ENCODE peak calls at places on chromosomes 11 and 22, in ten cellular contexts. O is tibial artery, D is GM23338, S is cardiac fibroblast, G is choroid plexus epithelial cell, F is stomach, K is cardiac muscle cell, R is lung, L is PC-3, W is psoas muscle. B is an unnamed sample.

GRCh38 chr11:102655547-102655946 is 30.4 kb upstream of the MMP20 start:
- DNase-seq in G (no peak), K (no peak), S (no peak), D (no peak), L (no peak), F (no peak), O (no peak), R (no peak), W (no peak), B (no peak)

GRCh38 chr11:125062931-125063428 is at the start of gene SLC37A2:
- DNase-seq in F (peak), R (peak), D (peak), G (peak), W (peak), O (peak), L (peak), S (peak), K (peak), B (peak)

GRCh38 chr22:29026579-29026978 is 35.1 kb downstream of the C22orf31 start:
- DNase-seq in K (no peak), F (no peak), G (no peak), O (no peak), R (no peak), L (no peak), S (no peak), W (no peak), D (no peak), B (no peak)

GRCh38 chr11:131977854-131978253 is 607.4 kb downstream of the NTM start:
- DNase-seq in L (peak), D (peak), K (peak), W (no peak), S (peak), F (no peak), R (no peak), G (peak), O (no peak), B (peak)

GRCh38 chr11:15837901-15838489 is 518.4 kb downstream of the SOX6 start:
- DNase-seq in L (no peak), D (no peak), R (peak), O (no peak), G (no peak), K (no peak), W (no peak), F (no peak), S (no peak), B (no peak)

GRCh38 chr11:58957922-58958321 is 18.6 kb downstream of the GLYATL1 start:
- DNase-seq in D (no peak), R (no peak), K (no peak), F (no peak), G (no peak), S (no peak), L (no peak), O (no peak), W (no peak), B (no peak)

GRCh38 chr11:120543816-120544215 is 32.3 kb downstream of the GRIK4 start:
- DNase-seq in K (no peak), R (no peak), F (no peak), L (no peak), O (no peak), S (no peak), G (no peak), W (no peak), D (no peak), B (no peak)

GRCh38 chr22:42214625-42215415 is 55.6 kb downstream of the TCF20 start:
- DNase-seq in R (no peak), O (no peak), L (no peak), G (peak), F (no peak), K (no peak), W (peak), D (no peak), S (no peak), B (no peak)

GRCh38 chr11:33257160-33257896 is at the start of gene HIPK3:
- DNase-seq in R (peak), D (peak), F (peak), O (peak), K (peak), W (peak), L (peak), S (peak), G (peak), B (peak)

GRCh38 chr11:80970016-80970516 is 1529.2 kb upstream of the TENM4 start:
- DNase-seq in R (no peak), D (no peak), L (no peak), W (no peak), O (no peak), S (peak), F (no peak), K (no peak), G (no peak), B (no peak)

GRCh38 chr11:75574698-75575265 is 12.7 kb downstream of the SERPINH1 start:
- DNase-seq in S (no peak), D (no peak), O (no peak), G (no peak), K (no peak), F (no peak), L (no peak), W (no peak), R (no peak), B (no peak)

GRCh38 chr11:18012314-18012905 is 437 bp downstream of the SERGEF start:
- DNase-seq in W (peak), R (peak), D (peak), O (peak), S (peak), G (peak), F (peak), K (peak), L (peak), B (peak)

GRCh38 chr22:38299001-38299651 is 18.1 kb downstream of the CSNK1E start:
- DNase-seq in O (no peak), F (no peak), K (no peak), L (peak), S (no peak), D (no peak), G (no peak), W (no peak), R (no peak), B (peak)

GRCh38 chr22:46071451-46072029 is 78.8 kb upstream of the PPARA start:
- DNase-seq in K (peak), O (peak), G (peak), F (peak), R (peak), S (peak), D (peak), L (peak), W (peak), B (peak)

GRCh38 chr11:78920329-78920728 is 345.7 kb upstream of the NARS2 start:
- DNase-seq in G (no peak), S (no peak), W (no peak), O (no peak), R (no peak), L (no peak), K (no peak), D (no peak), F (no peak), B (no peak)

GRCh38 chr11:114090225-114090624 is 30.7 kb downstream of the ZBTB16 start:
- DNase-seq in G (no peak), K (no peak), R (no peak), D (no peak), F (no peak), S (no peak), L (no peak), O (no peak), W (no peak), B (no peak)

GRCh38 chr11:114178656-114179055 is 117.5 kb upstream of the NNMT start:
- DNase-seq in K (no peak), O (no peak), G (no peak), F (no peak), S (no peak), L (no peak), D (no peak), R (no peak), W (no peak), B (no peak)

GRCh38 chr11:70343631-70344030 is 54.7 kb upstream of the CTTN start:
- DNase-seq in D (no peak), K (no peak), G (no peak), W (no peak), R (no peak), F (no peak), O (no peak), S (no peak), L (no peak), B (no peak)

GRCh38 chr11:121657191-121657590 is 204.4 kb upstream of the SORL1-AS1 start:
- DNase-seq in F (no peak), D (no peak), K (no peak), O (no peak), G (no peak), L (no peak), R (no peak), S (no peak), W (no peak), B (no peak)

GRCh38 chr22:44353063-44353440 is 40.3 kb upstream of the SHISAL1 start:
- DNase-seq in S (no peak), W (peak), F (no peak), L (no peak), D (no peak), K (no peak), R (no peak), G (no peak), O (no peak), B (no peak)

GRCh38 chr11:78187366-78188011 is 937 bp downstream of the KCTD21 start:
- DNase-seq in L (no peak), R (no peak), F (no peak), D (no peak), G (no peak), K (no peak), W (no peak), S (no peak), O (no peak), B (peak)

GRCh38 chr22:44685384-44686056 is 16.5 kb upstream of the PRR5 start:
- DNase-seq in W (peak), L (peak), G (peak), D (peak), O (no peak), K (peak), R (peak), S (peak), F (peak), B (peak)

GRCh38 chr22:44396727-44397722 is 84.3 kb upstream of the SHISAL1 start:
- DNase-seq in K (no peak), W (no peak), F (peak), D (no peak), L (no peak), R (no peak), G (no peak), S (no peak), O (peak), B (no peak)

GRCh38 chr11:77071671-77072605 is 5.2 kb downstream of the CAPN5 start:
- DNase-seq in W (no peak), O (no peak), R (no peak), D (no peak), K (no peak), L (no peak), G (peak), S (peak), F (peak), B (peak)
- H3K4me3 ChIP-seq in W (no peak), O (no peak), R (no peak), D (no peak), K (no peak), L (no peak), G (no peak), S (no peak), F (no peak), B (no peak)

GRCh38 chr22:50074056-50074455 is 11.2 kb downstream of the MLC1 start:
- DNase-seq in G (no peak), S (no peak), O (no peak), F (no peak), W (no peak), R (no peak), K (no peak), L (no peak), D (peak), B (no peak)

GRCh38 chr22:50072714-50073538 is 12.3 kb downstream of the MLC1 start:
- DNase-seq in K (no peak), S (no peak), W (no peak), D (no peak), R (no peak), G (no peak), F (no peak), L (no peak), O (no peak), B (no peak)

GRCh38 chr22:50071432-50072166 is 13.5 kb upstream of the TTLL8 start:
- DNase-seq in G (no peak), D (no peak), S (no peak), R (no peak), W (no peak), K (no peak), L (peak), O (no peak), F (no peak), B (peak)

GRCh38 chr22:50070366-50070765 is 12.3 kb upstream of the TTLL8 start:
- DNase-seq in L (no peak), S (no peak), W (no peak), O (no peak), R (no peak), G (no peak), D (no peak), F (no peak), K (no peak), B (no peak)

DNA sequence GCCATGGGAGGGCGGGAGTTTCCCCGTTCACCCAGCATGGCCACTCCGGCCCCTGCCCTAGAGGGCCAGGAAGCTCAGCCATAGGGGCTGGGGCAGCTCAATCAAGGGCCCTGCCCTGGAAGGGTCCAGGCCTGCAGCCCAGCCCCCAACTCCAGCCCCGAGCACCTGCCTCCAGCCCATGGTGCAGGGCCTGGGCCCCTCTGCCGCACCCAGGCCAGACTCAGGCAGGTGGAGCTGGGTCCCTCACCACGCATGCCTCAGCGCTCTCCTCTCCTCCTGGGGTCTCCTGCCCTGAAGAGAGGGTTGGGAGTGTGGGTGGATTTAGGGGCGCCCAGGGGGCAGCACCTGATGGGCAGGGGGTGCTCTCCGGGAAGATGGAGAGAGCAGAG is 13.1 kb downstream of the MLC1 start:
- DNase-seq in O (no peak), D (no peak), R (no peak), G (no peak), F (no peak), S (no peak), L (no peak), K (no peak), W (no peak), B (no peak)
- TF ChIP-seq CTCF in O (no peak), D (no peak), R (no peak), G (no peak), F (no peak), S (no peak), L (no peak), K (no peak), W (no peak), B (no peak)

GRCh38 chr11:60447070-60447469 is 8.6 kb upstream of the MS4A1 start:
- DNase-seq in R (no peak), K (no peak), L (no peak), D (no peak), G (no peak), F (no peak), O (no peak), W (no peak), S (no peak), B (no peak)
- H3K4me3 ChIP-seq in R (no peak), K (no peak), L (no peak), D (no peak), G (no peak), F (no peak), O (no peak), W (no peak), S (no peak), B (no peak)

GRCh38 chr11:61364012-61364396 is 1.8 kb downstream of the TMEM138 start:
- DNase-seq in F (no peak), R (no peak), L (no peak), G (no peak), O (no peak), S (no peak), W (no peak), D (no peak), K (no peak), B (no peak)

GRCh38 chr11:61362542-61362875 is 335 bp downstream of the TMEM138 start:
- DNase-seq in O (no peak), L (peak), W (no peak), G (peak), S (peak), F (no peak), K (peak), R (no peak), D (peak), B (no peak)

GRCh38 chr11:61361237-61361636 is 445 bp downstream of the CYB561A3 start:
- DNase-seq in K (no peak), S (no peak), D (peak), F (no peak), W (no peak), R (no peak), L (peak), O (no peak), G (no peak), B (no peak)

GRCh38 chr11:61359541-61359940 is 2.1 kb downstream of the CYB561A3 start:
- DNase-seq in G (no peak), W (no peak), R (no peak), L (no peak), F (no peak), O (no peak), D (no peak), S (no peak), K (no peak), B (no peak)

GRCh38 chr11:61361686-61362541 is at the start of the genes CYB561A3 and TMEM138:
- DNase-seq in G (peak), L (peak), F (peak), K (peak), D (peak), R (peak), O (peak), S (peak), W (peak), B (peak)
- TF ChIP-seq CTCF in G (no peak), L (no peak), F (no peak), K (no peak), D (no peak), R (no peak), O (no peak), S (no peak), W (no peak), B (no peak)

DNA sequence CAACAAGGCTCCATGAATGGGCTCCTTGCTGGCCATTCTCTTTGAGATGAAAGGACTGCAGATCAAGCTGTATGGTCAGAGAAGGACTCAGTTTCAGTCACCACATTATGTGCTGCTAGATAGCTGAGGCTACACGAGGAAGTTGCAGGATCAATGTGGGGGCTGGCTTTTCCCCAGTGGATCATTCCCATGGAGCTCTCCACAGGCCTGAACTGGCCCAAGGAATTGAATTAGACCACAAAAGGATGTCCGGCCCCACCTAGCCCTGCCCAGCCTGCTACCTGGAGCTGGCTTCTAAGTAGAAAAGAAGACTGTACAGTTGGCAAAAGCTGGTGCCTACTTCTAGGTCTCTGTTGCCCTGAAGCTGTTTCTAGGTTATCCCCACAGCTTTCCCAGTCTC is 129.3 kb upstream of the NCAM1 start:
- DNase-seq in R (no peak), D (no peak), O (no peak), L (no peak), G (no peak), S (no peak), F (no peak), W (no peak), K (no peak), B (peak)
- H3K4me3 ChIP-seq in R (no peak), D (no peak), O (no peak), L (no peak), G (no peak), S (no peak), F (no peak), W (no peak), K (no peak), B (no peak)

GRCh38 chr11:34680206-34680605 is 59.3 kb downstream of the EHF start:
- DNase-seq in R (no peak), L (peak), F (no peak), W (no peak), G (no peak), K (no peak), O (no peak), S (peak), D (no peak), B (peak)
- TF ChIP-seq CTCF in R (no peak), L (no peak), F (no peak), W (no peak), G (no peak), K (no peak), O (no peak), S (no peak), D (no peak), B (no peak)

DNA sequence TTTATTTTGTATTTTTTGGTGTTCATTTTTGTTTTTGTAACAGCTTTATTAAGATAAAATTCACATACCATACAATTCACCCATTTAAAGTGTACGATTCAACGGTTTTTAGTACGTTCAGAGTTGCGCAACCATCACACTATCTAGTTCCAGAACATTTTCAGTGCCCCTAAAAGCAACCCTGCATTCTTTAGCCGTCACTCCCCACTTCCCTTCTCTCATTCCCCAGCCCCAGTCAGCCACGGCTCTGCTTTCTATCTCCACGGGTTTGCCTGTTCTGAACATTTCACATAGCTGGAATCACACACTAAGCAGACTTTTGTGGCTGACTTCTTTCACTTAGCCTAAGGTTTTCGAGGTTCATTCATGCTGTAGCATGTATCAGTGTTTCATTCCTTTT is 9.6 kb upstream of the KCNQ1OT1 start:
- DNase-seq in F (no peak), G (peak), W (no peak), R (no peak), D (no peak), S (peak), L (no peak), K (peak), O (no peak), B (no peak)
- H3K4me3 ChIP-seq in F (no peak), G (peak), W (no peak), R (no peak), D (no peak), S (no peak), L (no peak), K (no peak), O (peak), B (no peak)

DNA sequence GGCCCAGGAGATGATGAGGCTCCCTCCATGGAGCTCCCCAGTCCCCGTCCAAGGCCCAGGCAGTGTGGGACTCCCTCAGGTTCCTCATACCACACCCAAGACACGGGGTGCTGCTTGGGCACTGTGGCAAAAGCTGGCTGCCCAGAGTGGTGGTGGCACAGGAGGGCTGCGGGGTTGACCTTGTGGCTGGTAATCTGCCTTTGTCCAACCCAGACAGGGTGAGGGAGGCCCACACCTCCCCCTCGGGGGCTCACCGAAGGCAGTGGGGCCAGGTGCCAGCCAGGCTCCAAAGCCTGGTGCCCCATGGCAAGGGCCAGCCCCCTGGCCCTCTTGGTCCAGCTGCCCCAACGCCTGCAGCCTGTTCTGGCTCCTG is 17.2 kb downstream of the PHLDA2 start:
- DNase-seq in F (peak), D (no peak), G (no peak), S (no peak), L (no peak), R (no peak), K (no peak), O (no peak), W (no peak), B (no peak)
- TF ChIP-seq CTCF in F (no peak), D (no peak), G (no peak), S (no peak), L (no peak), R (no peak), K (no peak), O (no peak), W (no peak), B (no peak)

DNA sequence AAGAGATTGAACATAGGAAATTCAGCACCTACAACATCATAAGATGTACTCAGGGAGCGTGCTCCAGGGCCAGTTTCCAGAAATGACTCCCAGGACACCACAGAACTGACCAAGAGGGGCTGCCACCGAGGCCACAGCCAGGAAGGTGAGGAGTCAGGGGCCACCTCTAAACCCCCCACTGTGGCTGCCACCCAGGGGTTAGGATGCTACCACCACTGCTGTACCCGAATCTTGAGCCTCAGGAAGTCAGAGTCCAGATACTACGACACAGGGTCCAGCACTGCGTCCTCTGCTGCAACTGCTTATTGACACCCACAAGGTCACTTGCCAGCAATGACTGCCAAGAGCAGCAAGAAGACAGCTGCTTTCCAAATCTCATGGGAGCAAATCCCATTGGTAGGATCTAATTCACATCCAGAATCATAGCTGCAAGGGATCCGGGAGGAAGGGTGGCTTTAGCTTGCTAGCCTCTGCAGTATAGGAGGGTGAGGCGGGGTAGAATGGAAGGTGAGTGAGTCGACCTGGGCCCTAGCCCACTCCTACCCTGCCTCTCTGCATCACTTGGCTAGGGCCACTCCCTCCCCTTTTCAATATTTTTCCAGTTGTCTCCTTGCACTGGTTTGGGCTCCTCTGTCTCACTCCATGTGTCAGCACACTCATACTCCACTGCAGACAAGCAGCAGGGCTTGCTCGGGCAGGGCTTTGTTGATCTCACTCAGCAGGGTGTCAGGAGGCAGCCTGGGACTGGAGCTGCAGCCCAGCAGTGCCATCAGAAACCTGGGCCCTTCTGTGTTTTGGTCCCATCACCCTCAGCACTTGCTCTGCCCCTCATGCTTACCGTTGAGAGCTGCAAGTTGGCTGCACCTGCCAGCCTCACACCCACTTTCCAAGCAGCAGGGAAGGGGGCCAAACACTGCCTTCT is 18.1 kb upstream of the CYTH4 start:
- DNase-seq in F (no peak), K (no peak), O (no peak), W (no peak), S (no peak), D (no peak), L (no peak), G (no peak), R (no peak), B (no peak)
- H3K4me3 ChIP-seq in F (no peak), K (no peak), O (no peak), W (no peak), S (no peak), D (no peak), L (no peak), G (no peak), R (no peak), B (no peak)